ENCODE peak calls at places on chromosomes 7 and 10, in six cellular contexts. One of them, this sample, is unnamed.

GRCh38 chr10:99304027-99304856 is 24.9 kb upstream of the CNNM1 start:
- DNase-seq in WERI-Rb-1: no peak
- DNase-seq in PC-9: no peak
- DNase-seq in fibroblast of the aortic adventitia: no peak
- DNase-seq in AG04449: no peak
- DNase-seq in tibial artery: no peak
- DNase-seq in this sample: no peak

GRCh38 chr7:117674617-117675016 is 194.8 kb downstream of the CFTR start:
- DNase-seq in WERI-Rb-1: no peak
- DNase-seq in fibroblast of the aortic adventitia: no peak
- DNase-seq in PC-9: no peak
- DNase-seq in AG04449: no peak
- DNase-seq in tibial artery: no peak
- DNase-seq in this sample: no peak

GRCh38 chr7:139111147-139111546 is 1.6 kb upstream of the ZC3HAV1 start:
- DNase-seq in WERI-Rb-1: no peak
- DNase-seq in tibial artery: no peak
- DNase-seq in fibroblast of the aortic adventitia: no peak
- DNase-seq in AG04449: no peak
- DNase-seq in PC-9: no peak
- DNase-seq in this sample: no peak

GRCh38 chr7:142499641-142500040 is 241.8 kb upstream of the PRSS58 start:
- DNase-seq in tibial artery: no peak
- DNase-seq in fibroblast of the aortic adventitia: no peak
- DNase-seq in PC-9: no peak
- DNase-seq in AG04449: no peak
- DNase-seq in WERI-Rb-1: no peak
- DNase-seq in this sample: no peak

GRCh38 chr7:39827571-39827970 is 122.5 kb upstream of the CDK13 start:
- DNase-seq in tibial artery: no peak
- DNase-seq in fibroblast of the aortic adventitia: no peak
- DNase-seq in WERI-Rb-1: no peak
- DNase-seq in AG04449: no peak
- DNase-seq in PC-9: no peak
- DNase-seq in this sample: no peak

GRCh38 chr7:24436131-24436920 is 136.9 kb upstream of the PALS2 start:
- DNase-seq in WERI-Rb-1: no peak
- DNase-seq in fibroblast of the aortic adventitia: no peak
- DNase-seq in PC-9: no peak
- DNase-seq in tibial artery: no peak
- DNase-seq in AG04449: no peak
- DNase-seq in this sample: no peak

GRCh38 chr10:91796332-91797076 is 1.7 kb upstream of the TNKS2 start:
- DNase-seq in AG04449: no peak
- DNase-seq in tibial artery: peak; percentile 69
- DNase-seq in fibroblast of the aortic adventitia: peak; percentile 15
- DNase-seq in WERI-Rb-1: peak; percentile 78
- DNase-seq in PC-9: peak; percentile 14
- DNase-seq in this sample: no peak

GRCh38 chr7:55325371-55325792 is 39.8 kb upstream of the LANCL2 start:
- DNase-seq in AG04449: peak; percentile 63
- DNase-seq in PC-9: no peak
- DNase-seq in tibial artery: peak; percentile 70
- DNase-seq in WERI-Rb-1: no peak
- DNase-seq in fibroblast of the aortic adventitia: peak; percentile 97
- DNase-seq in this sample: no peak

GRCh38 chr7:94400022-94400421 is 5.3 kb downstream of the COL1A2 start:
- DNase-seq in AG04449: no peak
- DNase-seq in fibroblast of the aortic adventitia: peak; percentile 59
- DNase-seq in PC-9: no peak
- DNase-seq in tibial artery: no peak
- DNase-seq in WERI-Rb-1: no peak
- DNase-seq in this sample: no peak

GRCh38 chr10:71383972-71384687 is 12.6 kb upstream of the CDH23 start:
- DNase-seq in AG04449: no peak
- DNase-seq in PC-9: peak; percentile 77
- DNase-seq in fibroblast of the aortic adventitia: peak; percentile 41
- DNase-seq in tibial artery: peak; percentile 83
- DNase-seq in WERI-Rb-1: peak; percentile 91
- DNase-seq in this sample: peak; percentile 80

GRCh38 chr10:66651308-66652082 is 274.3 kb upstream of the LRRTM3 start:
- DNase-seq in AG04449: no peak
- DNase-seq in PC-9: no peak
- DNase-seq in WERI-Rb-1: no peak
- DNase-seq in fibroblast of the aortic adventitia: no peak
- DNase-seq in tibial artery: no peak
- DNase-seq in this sample: no peak

GRCh38 chr10:27626821-27627359 is 118.7 kb downstream of the MKX start:
- DNase-seq in PC-9: no peak
- DNase-seq in WERI-Rb-1: no peak
- DNase-seq in tibial artery: no peak
- DNase-seq in AG04449: no peak
- DNase-seq in fibroblast of the aortic adventitia: no peak
- DNase-seq in this sample: no peak

GRCh38 chr10:287814-288213 is 152.6 kb downstream of the ZMYND11 start:
- DNase-seq in tibial artery: no peak
- DNase-seq in PC-9: no peak
- DNase-seq in WERI-Rb-1: no peak
- DNase-seq in fibroblast of the aortic adventitia: no peak
- DNase-seq in AG04449: no peak
- DNase-seq in this sample: no peak
- TF ChIP-seq CTCF in tibial artery: no peak
- TF ChIP-seq CTCF in PC-9: peak; percentile 43
- TF ChIP-seq CTCF in WERI-Rb-1: no peak
- TF ChIP-seq CTCF in fibroblast of the aortic adventitia: peak; percentile 30
- TF ChIP-seq CTCF in AG04449: peak; percentile 14
- TF ChIP-seq CTCF in this sample: no peak

GRCh38 chr10:77962350-77963146 is 36.0 kb upstream of the DLG5 start:
- DNase-seq in WERI-Rb-1: no peak
- DNase-seq in tibial artery: no peak
- DNase-seq in fibroblast of the aortic adventitia: no peak
- DNase-seq in AG04449: no peak
- DNase-seq in PC-9: no peak
- DNase-seq in this sample: no peak

GRCh38 chr10:77960829-77961329 is 34.3 kb upstream of the DLG5 start:
- DNase-seq in AG04449: no peak
- DNase-seq in fibroblast of the aortic adventitia: no peak
- DNase-seq in PC-9: no peak
- DNase-seq in WERI-Rb-1: no peak
- DNase-seq in tibial artery: no peak
- DNase-seq in this sample: no peak

GRCh38 chr10:77959384-77959783 is 32.8 kb upstream of the DLG5 start:
- DNase-seq in WERI-Rb-1: no peak
- DNase-seq in fibroblast of the aortic adventitia: no peak
- DNase-seq in PC-9: no peak
- DNase-seq in tibial artery: no peak
- DNase-seq in AG04449: no peak
- DNase-seq in this sample: no peak

GRCh38 chr10:77961668-77962067 is 35.1 kb upstream of the DLG5 start:
- DNase-seq in tibial artery: no peak
- DNase-seq in PC-9: no peak
- DNase-seq in fibroblast of the aortic adventitia: no peak
- DNase-seq in WERI-Rb-1: no peak
- DNase-seq in AG04449: no peak
- DNase-seq in this sample: no peak

DNA sequence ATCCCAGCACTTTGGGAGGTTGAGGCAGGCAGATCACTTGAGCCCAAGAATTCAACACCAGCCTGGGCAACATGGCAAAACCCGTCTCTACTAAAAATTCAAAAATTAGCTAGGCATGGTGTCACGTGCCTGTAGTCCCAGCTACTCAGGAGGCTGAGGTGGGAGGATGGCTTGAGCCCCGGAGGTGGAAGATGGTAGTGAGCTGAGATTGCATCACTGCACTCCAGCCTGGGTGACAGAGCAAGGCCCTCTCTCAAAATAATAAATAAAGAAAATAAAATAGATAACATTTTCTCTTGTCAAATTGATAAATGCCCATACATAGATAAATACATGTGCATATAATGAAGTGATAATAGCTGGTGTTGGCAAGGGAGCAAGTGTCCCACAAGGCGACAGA is 33.3 kb upstream of the DLG5 start:
- DNase-seq in tibial artery: no peak
- DNase-seq in WERI-Rb-1: no peak
- DNase-seq in fibroblast of the aortic adventitia: no peak
- DNase-seq in PC-9: no peak
- DNase-seq in AG04449: no peak
- DNase-seq in this sample: no peak
- TF ChIP-seq CTCF in tibial artery: no peak
- TF ChIP-seq CTCF in WERI-Rb-1: peak; percentile 2
- TF ChIP-seq CTCF in fibroblast of the aortic adventitia: no peak
- TF ChIP-seq CTCF in PC-9: no peak
- TF ChIP-seq CTCF in AG04449: no peak
- TF ChIP-seq CTCF in this sample: no peak

DNA sequence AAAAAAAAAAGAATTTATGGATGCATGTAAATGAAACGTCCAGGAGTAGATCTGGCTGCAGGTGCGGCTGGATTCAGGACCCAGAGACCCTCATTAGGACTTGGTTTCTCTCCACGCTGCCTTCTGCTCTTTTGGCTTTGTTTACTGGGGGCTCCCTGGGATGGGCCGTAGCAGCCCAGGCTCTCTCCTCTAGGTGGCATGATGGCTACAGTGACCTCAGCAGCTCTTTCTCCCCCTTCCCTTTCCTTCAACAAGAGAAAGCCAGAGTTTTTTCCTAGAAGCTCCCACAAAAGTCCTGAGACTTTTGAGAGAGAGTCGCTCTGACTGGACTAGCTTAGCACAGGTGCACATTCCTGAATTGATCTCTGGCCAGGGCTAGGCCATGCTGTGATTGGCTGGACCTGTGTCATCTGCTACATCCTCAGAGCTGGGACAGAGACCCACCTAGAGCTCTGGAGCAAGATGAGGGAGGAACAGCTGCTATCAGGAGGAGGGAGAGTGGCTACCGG is 67.8 kb upstream of the PDCD4 start:
- DNase-seq in fibroblast of the aortic adventitia: peak; percentile 66
- DNase-seq in PC-9: no peak
- DNase-seq in AG04449: no peak
- DNase-seq in tibial artery: peak; percentile 82
- DNase-seq in WERI-Rb-1: peak; percentile 40
- DNase-seq in this sample: no peak
- TF ChIP-seq CTCF in fibroblast of the aortic adventitia: peak; percentile 83
- TF ChIP-seq CTCF in PC-9: peak; percentile 46
- TF ChIP-seq CTCF in AG04449: peak; percentile 74
- TF ChIP-seq CTCF in tibial artery: peak; percentile 65
- TF ChIP-seq CTCF in WERI-Rb-1: peak; percentile 84
- TF ChIP-seq CTCF in this sample: no peak

GRCh38 chr10:80158598-80159127 is 26.1 kb downstream of the PLAC9 start:
- DNase-seq in PC-9: peak; percentile 81
- DNase-seq in fibroblast of the aortic adventitia: peak; percentile 99
- DNase-seq in tibial artery: peak; percentile 97
- DNase-seq in AG04449: peak; percentile 94
- DNase-seq in WERI-Rb-1: no peak
- DNase-seq in this sample: peak; percentile 75
- TF ChIP-seq CTCF in PC-9: no peak
- TF ChIP-seq CTCF in fibroblast of the aortic adventitia: no peak
- TF ChIP-seq CTCF in tibial artery: no peak
- TF ChIP-seq CTCF in AG04449: no peak
- TF ChIP-seq CTCF in WERI-Rb-1: no peak
- TF ChIP-seq CTCF in this sample: no peak